ENCODE peak calls at places on chromosomes 2 and 18, in six cellular contexts. N is PC-9, L is tibial nerve, U is cardiac muscle cell, I is AG10803, F is pancreas. Y is an unnamed sample.

GRCh38 chr2:191557841-191558240 is 120.1 kb upstream of the NABP1 start:
- DNase-seq in N (no peak), L (no peak), U (no peak), I (no peak), F (no peak), Y (no peak)

GRCh38 chr2:228507231-228507824 is 325.8 kb upstream of the SPHKAP start:
- DNase-seq in N (no peak), L (no peak), U (peak; percentile 2), I (no peak), F (no peak), Y (no peak)

GRCh38 chr2:209451209-209451822 is 27.5 kb downstream of the MAP2 start:
- DNase-seq in N (no peak), L (no peak), U (no peak), I (no peak), F (no peak), Y (no peak)

GRCh38 chr18:74196220-74197119 is 48.1 kb downstream of the TIMM21 start:
- DNase-seq in N (peak; percentile 37), L (peak; percentile 43), U (peak; percentile 72), I (peak; percentile 46), F (no peak), Y (peak; percentile 52)

GRCh38 chr2:176090870-176091269 is 1.7 kb upstream of the HOXD13 start:
- DNase-seq in N (no peak), L (no peak), U (no peak), I (no peak), F (no peak), Y (no peak)

GRCh38 chr2:12603781-12604180 is 113.0 kb upstream of the TRIB2 start:
- DNase-seq in N (no peak), L (no peak), U (no peak), I (no peak), F (no peak), Y (no peak)

GRCh38 chr2:181894381-181894780 is 2.9 kb downstream of the ITPRID2 start:
- DNase-seq in N (no peak), L (no peak), U (no peak), I (no peak), F (no peak), Y (no peak)

GRCh38 chr18:70450658-70451253 is 161.9 kb downstream of the SOCS6 start:
- DNase-seq in N (no peak), L (no peak), U (peak; percentile 14), I (peak; percentile 14), F (no peak), Y (no peak)

GRCh38 chr2:51781691-51782090 is 749.8 kb upstream of the NRXN1 start:
- DNase-seq in N (no peak), L (no peak), U (no peak), I (no peak), F (no peak), Y (no peak)

GRCh38 chr2:7861910-7862702 is 819.8 kb upstream of the ID2 start:
- DNase-seq in N (no peak), L (no peak), U (no peak), I (no peak), F (no peak), Y (no peak)

GRCh38 chr2:46072146-46072820 is 224.9 kb upstream of the EPAS1 start:
- DNase-seq in N (no peak), L (no peak), U (no peak), I (peak; percentile 86), F (no peak), Y (no peak)

GRCh38 chr2:24866946-24867345 is 53.1 kb downstream of the ADCY3 start:
- DNase-seq in N (no peak), L (no peak), U (no peak), I (no peak), F (no peak), Y (no peak)

GRCh38 chr2:5706717-5707455 is 14.7 kb downstream of the SOX11 start:
- DNase-seq in N (no peak), L (no peak), U (no peak), I (no peak), F (peak; percentile 53), Y (no peak)

GRCh38 chr2:165969227-165969626 is 15.7 kb upstream of the TTC21B start:
- DNase-seq in N (no peak), L (no peak), U (no peak), I (no peak), F (no peak), Y (peak; percentile 54)

GRCh38 chr18:12423820-12424219 is 16.1 kb downstream of the PRELID3A start:
- DNase-seq in N (no peak), L (no peak), U (peak; percentile 29), I (no peak), F (no peak), Y (peak; percentile 21)

GRCh38 chr2:198004173-198004572 is 199.8 kb downstream of the PLCL1 start:
- DNase-seq in N (no peak), L (no peak), U (no peak), I (peak; percentile 22), F (no peak), Y (no peak)

GRCh38 chr2:48332286-48332685 is 197.7 kb upstream of the STON1 start:
- DNase-seq in N (no peak), L (peak; percentile 26), U (no peak), I (peak; percentile 42), F (no peak), Y (no peak)

GRCh38 chr2:115071534-115071933 is 629.1 kb downstream of the DPP10 start:
- DNase-seq in N (no peak), L (no peak), U (no peak), I (no peak), F (no peak), Y (no peak)

GRCh38 chr2:195414479-195414878 is 242.5 kb upstream of the SLC39A10 start:
- DNase-seq in N (no peak), L (no peak), U (no peak), I (no peak), F (no peak), Y (no peak)

GRCh38 chr2:72109291-72109690 is 38.4 kb downstream of the CYP26B1 start:
- DNase-seq in N (no peak), L (no peak), U (no peak), I (no peak), F (no peak), Y (no peak)

GRCh38 chr2:120861576-120862191 is 126.0 kb downstream of the GLI2 start:
- DNase-seq in N (no peak), L (no peak), U (no peak), I (no peak), F (no peak), Y (no peak)

GRCh38 chr2:221104391-221104811 is 467.7 kb downstream of the EPHA4 start:
- DNase-seq in N (no peak), L (peak; percentile 36), U (peak; percentile 82), I (peak; percentile 49), F (peak; percentile 38), Y (no peak)

GRCh38 chr2:142981069-142981378 is 103.6 kb downstream of the KYNU start:
- DNase-seq in N (no peak), L (no peak), U (no peak), I (no peak), F (no peak), Y (no peak)
- TF ChIP-seq CTCF in N (peak; percentile 39), L (no peak), U (no peak), I (no peak), F (no peak), Y (no peak)

GRCh38 chr2:164024396-164024795 is 288.6 kb upstream of the FIGN start:
- DNase-seq in N (no peak), L (no peak), U (no peak), I (no peak), F (no peak), Y (no peak)
- H3K4me3 ChIP-seq in N (no peak overlapping the region), L (no peak overlapping the region), U (no peak overlapping the region), I (no peak overlapping the region), F (no peak overlapping the region), Y (no peak overlapping the region)

GRCh38 chr2:3005859-3006258 is 371.8 kb downstream of the EIPR1 start:
- DNase-seq in N (no peak), L (no peak), U (no peak), I (no peak), F (no peak), Y (no peak)

GRCh38 chr2:3000968-3001367 is 376.6 kb downstream of the EIPR1 start:
- DNase-seq in N (no peak), L (no peak), U (no peak), I (no peak), F (no peak), Y (no peak)

GRCh38 chr2:3007135-3007534 is 370.5 kb downstream of the EIPR1 start:
- DNase-seq in N (no peak), L (no peak), U (no peak), I (no peak), F (no peak), Y (no peak)

GRCh38 chr2:3001595-3002184 is 375.9 kb downstream of the EIPR1 start:
- DNase-seq in N (no peak), L (no peak), U (peak; percentile 5), I (peak; percentile 15), F (no peak), Y (peak; percentile 15)
- TF ChIP-seq CTCF in N (no peak), L (no peak), U (peak; percentile 5), I (peak; percentile 30), F (no peak), Y (peak; percentile 83)

DNA sequence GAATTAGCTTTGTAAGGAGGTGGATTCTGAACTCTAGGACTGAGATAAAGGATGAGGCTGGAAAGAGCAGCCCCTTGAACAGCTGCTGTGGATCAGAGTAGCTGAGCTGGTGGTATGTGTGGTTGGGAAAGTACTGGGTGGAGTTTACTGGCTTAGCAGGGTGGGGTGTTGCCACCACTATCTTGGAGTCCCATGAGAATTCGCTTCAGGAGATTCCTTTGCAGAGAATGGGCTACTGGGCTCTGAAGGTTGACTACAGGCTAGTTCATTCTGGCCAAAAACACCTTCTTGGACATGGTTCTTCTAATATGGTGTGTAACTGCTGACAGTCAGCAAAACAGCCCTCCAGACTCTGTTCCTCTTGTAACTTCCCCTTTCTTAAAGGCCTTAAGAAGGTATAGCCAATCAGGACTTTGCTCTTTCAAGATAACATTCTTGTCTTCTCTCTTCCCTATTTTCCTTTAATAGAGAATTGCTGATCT is 52.7 kb downstream of the TET3 start:
- DNase-seq in N (no peak), L (no peak), U (no peak), I (peak; percentile 67), F (no peak), Y (no peak)
- H3K4me3 ChIP-seq in N (no peak overlapping the region), L (no peak overlapping the region), U (no peak overlapping the region), I (no peak overlapping the region), F (no peak overlapping the region), Y (no peak overlapping the region)

Y was measured in LNCaP clone FGC.